ENCODE peak calls at places on chromosome 15, in nine cellular contexts. P is IMR-90, E is hepatocyte, M is A549, J is fibroblast of lung, D is GM23338, N is mesenchymal stem cell, Y is neuronal stem cell, C is HepG2. Q is an unnamed sample.

GRCh38 chr15:88701561-88702095 is 62.8 kb downstream of the ISG20 start:
- DNase-seq in P (no peak), J (no peak), E (peak; percentile 33), Y (no peak), C (peak; percentile 39), N (peak; percentile 10), M (peak; percentile 34), D (peak; percentile 69), Q (peak; percentile 45)

GRCh38 chr15:65275728-65276126 is 11.0 kb downstream of the PARP16 start:
- DNase-seq in J (no peak), N (peak; percentile 45), M (peak; percentile 74), P (peak; percentile 70), C (peak; percentile 74), D (no peak), E (peak; percentile 76), Y (no peak), Q (no peak)

GRCh38 chr15:92869977-92870644 is 30.0 kb upstream of the CHD2 start:
- DNase-seq in N (no peak), E (peak; percentile 35), J (no peak), M (no peak), Y (no peak), C (no peak), D (no peak), P (peak; percentile 37), Q (no peak)

GRCh38 chr15:27398631-27399030 is 427.6 kb downstream of the GABRG3 start:
- DNase-seq in C (peak; percentile 1), M (no peak), Y (no peak), J (no peak), P (no peak), N (no peak), E (no peak), D (no peak), Q (no peak)

GRCh38 chr15:56868251-56868650 is 50.2 kb upstream of the TCF12 start:
- DNase-seq in C (no peak), E (no peak), D (no peak), N (no peak), Y (no peak), M (no peak), J (no peak), P (no peak), Q (no peak)

GRCh38 chr15:62391565-62392262 is 226.6 kb upstream of the C2CD4B start:
- DNase-seq in C (peak; percentile 29), J (peak; percentile 64), D (peak; percentile 63), M (peak; percentile 55), N (peak; percentile 71), P (peak; percentile 34), E (peak; percentile 83), Y (peak; percentile 29), Q (peak; percentile 14)

GRCh38 chr15:31131853-31132375 is 30.4 kb upstream of the TRPM1 start:
- DNase-seq in E (no peak), D (no peak), J (no peak), P (no peak), C (no peak), N (no peak), M (no peak), Y (no peak), Q (no peak)

GRCh38 chr15:70447511-70447910 is 315.8 kb downstream of the UACA start:
- DNase-seq in C (no peak), Y (no peak), N (no peak), E (no peak), D (no peak), P (no peak), J (no peak), M (no peak), Q (no peak)

GRCh38 chr15:58839485-58839884 is 68.4 kb downstream of the MINDY2 start:
- DNase-seq in J (peak; percentile 8), N (no peak), M (peak; percentile 31), D (peak; percentile 54), C (peak; percentile 24), E (no peak), P (peak; percentile 4), Y (no peak), Q (peak; percentile 16)

GRCh38 chr15:48940508-48940907 is 23.2 kb downstream of the SHC4 start:
- DNase-seq in N (peak; percentile 75), E (peak; percentile 23), J (peak; percentile 98), D (no peak), Y (no peak), M (no peak), P (peak; percentile 100), C (no peak), Q (no peak)

GRCh38 chr15:56234804-56235203 is 8.9 kb downstream of the RFX7 start:
- DNase-seq in E (no peak), N (no peak), Y (no peak), P (no peak), C (no peak), J (no peak), M (no peak), D (no peak), Q (no peak)

GRCh38 chr15:97234841-97235240 is 725.7 kb upstream of the ARRDC4 start:
- DNase-seq in M (no peak), D (no peak), C (no peak), J (peak; percentile 8), N (no peak), P (no peak), Y (no peak), E (no peak), Q (no peak)
- H3K4me2 ChIP-seq in M (no peak overlapping the region), D (no peak overlapping the region), C (no peak overlapping the region), J (no peak overlapping the region), N (no peak overlapping the region), P (no peak overlapping the region), Y (no peak overlapping the region), E (peak overlapping the region; percentile 53), Q (peak overlapping the region; percentile 24)

GRCh38 chr15:33160054-33160453 is 34.5 kb downstream of the FMN1 start:
- DNase-seq in P (no peak), C (no peak), D (peak; percentile 5), J (no peak), N (no peak), M (no peak), E (no peak), Y (no peak), Q (peak; percentile 21)

GRCh38 chr15:33158359-33158758 is 36.2 kb downstream of the FMN1 start:
- DNase-seq in J (no peak), N (no peak), M (no peak), C (no peak), D (no peak), E (no peak), P (no peak), Y (no peak), Q (no peak)

GRCh38 chr15:33157636-33158035 is 36.9 kb downstream of the FMN1 start:
- DNase-seq in M (no peak), P (no peak), Y (no peak), D (no peak), E (no peak), C (no peak), N (no peak), J (no peak), Q (no peak)

GRCh38 chr15:33161209-33161608 is 33.3 kb downstream of the FMN1 start:
- DNase-seq in Y (no peak), N (no peak), P (no peak), J (no peak), M (no peak), E (no peak), D (no peak), C (no peak), Q (no peak)

DNA sequence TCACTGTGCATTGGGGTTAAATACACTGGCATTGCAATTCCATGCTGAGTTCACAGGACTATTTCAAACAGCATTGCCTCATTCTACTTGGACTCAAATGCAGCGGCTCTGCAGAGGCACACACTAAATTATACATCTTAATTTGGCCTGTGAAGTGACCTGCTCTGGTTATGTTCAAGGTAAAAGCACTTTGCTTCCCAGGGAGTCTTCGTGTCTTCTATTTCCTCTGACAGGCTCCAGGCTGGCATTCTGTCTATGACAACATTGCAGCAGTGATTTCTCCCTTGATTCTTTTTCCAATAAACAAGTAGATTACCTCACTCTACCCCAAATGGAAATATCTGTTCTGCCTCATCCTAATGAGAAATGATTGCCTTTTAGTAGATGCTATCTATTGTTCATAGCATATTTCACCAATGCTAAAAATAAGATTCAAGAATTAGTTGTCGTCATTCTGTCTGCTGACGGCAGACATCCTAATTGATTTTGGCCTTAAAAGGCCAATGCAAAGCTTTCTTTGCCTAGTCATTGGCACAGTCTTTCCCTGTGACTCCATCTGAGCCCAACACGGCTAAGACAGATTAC is 33.8 kb downstream of the FMN1 start:
- DNase-seq in P (no peak), J (no peak), C (no peak), M (no peak), E (no peak), N (no peak), D (no peak), Y (no peak), Q (no peak)
- H3K4me2 ChIP-seq in P (no peak overlapping the region), J (no peak overlapping the region), C (no peak overlapping the region), M (no peak overlapping the region), E (no peak overlapping the region), N (no peak overlapping the region), D (no peak overlapping the region), Y (no peak overlapping the region), Q (no peak overlapping the region)

DNA sequence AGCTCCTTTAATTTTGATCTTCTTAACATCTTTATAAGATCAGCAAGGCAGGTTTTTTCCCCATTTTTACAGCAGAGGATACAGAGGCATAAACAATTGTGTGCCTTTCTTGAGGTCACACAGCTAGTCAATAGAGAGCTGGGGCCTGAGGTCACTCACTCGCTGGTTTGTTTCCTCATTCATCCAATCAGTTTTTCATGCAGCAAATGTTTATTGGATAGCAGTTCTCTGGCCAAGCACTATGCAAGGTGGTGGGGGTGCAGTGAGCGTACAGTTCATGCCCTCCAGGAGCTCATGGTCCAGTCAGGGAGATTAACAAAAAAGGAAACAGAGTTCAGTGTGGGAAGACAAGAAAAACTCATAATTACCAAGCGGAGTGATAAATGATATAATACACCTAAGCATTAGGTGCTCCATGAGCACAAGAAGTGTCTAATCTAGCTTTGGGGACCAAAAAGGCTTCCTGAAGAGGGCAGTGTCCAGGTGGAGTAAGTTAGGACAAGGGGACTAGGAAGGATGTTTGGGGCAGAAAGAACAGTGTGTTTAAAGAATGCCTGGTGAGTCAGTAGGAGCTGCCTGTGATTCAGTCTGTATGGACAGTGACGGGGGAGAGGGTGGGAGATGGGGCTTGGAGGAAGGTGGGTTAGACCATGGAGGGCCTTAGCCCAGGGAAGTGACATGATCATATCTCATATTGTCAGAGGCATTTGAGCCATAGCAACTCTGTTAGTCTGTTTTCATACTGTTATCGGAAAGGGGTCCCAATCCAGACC is 29.3 kb downstream of the MAP2K5 start:
- DNase-seq in J (no peak), M (no peak), C (peak; percentile 4), D (no peak), E (peak; percentile 22), Y (no peak), P (peak; percentile 59), N (peak; percentile 55), Q (no peak)
- H3K4me2 ChIP-seq in J (no peak overlapping the region), M (no peak overlapping the region), C (no peak overlapping the region), D (no peak overlapping the region), E (peak overlapping the region; percentile 43), Y (no peak overlapping the region), P (peak overlapping the region; percentile 7), N (no peak overlapping the region), Q (no peak overlapping the region)

DNA sequence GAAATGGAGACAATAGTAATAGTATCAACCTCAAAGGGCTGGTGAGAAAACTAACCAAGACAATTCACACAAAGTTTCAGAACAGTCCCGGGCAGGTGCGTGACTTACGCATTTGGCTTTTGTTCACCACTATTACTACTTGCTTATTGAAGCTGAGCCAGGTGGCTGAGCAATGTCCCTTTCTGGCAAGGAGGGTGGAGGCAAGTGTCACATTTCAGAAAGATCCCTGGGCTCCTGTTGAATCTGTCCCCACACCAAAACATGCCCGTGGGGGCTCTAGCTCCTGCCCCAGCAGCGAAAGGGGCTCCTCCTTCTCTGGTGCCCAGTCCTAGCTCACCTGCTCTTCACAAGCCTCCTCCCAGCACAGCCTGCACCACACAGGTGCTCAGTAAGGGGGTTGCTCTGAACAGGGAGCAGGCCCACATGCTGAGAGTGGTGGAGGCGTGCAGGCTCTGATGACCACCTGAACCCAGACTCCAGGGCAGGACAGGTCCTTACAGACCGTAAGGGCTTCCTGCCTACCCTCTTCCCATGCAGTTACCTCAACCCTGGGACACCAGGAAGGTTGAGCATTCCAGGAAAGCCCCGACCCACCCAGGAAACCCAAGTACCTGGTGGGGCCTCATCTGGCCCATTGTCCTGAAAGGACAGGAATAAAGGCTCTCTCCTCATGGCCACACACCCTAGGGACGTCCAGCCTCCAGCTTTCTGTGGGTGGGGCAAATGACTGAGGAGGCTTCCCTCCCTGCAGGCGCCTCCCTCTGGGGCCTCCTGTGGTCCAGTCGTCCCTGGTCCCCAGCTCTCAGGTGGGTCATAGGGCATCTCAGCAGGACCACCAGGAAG is 32.6 kb downstream of the SEMA7A start:
- DNase-seq in M (no peak), Y (no peak), D (no peak), C (no peak), P (no peak), N (no peak), J (no peak), E (no peak), Q (peak; percentile 87)
- H3K4me2 ChIP-seq in M (no peak overlapping the region), Y (no peak overlapping the region), D (no peak overlapping the region), C (no peak overlapping the region), P (no peak overlapping the region), N (no peak overlapping the region), J (no peak overlapping the region), E (no peak overlapping the region), Q (peak overlapping the region; percentile 49)

Q was measured in MM.1S.